ENCODE peak calls at places on chromosomes 4 and X, in nine cellular contexts. B, D, U, L, X, K, C, S and Z are unnamed samples. For H3K4me1, the result is how much of the 10 kb centered on the place peaks cover.

GRCh38 chr4:101806914-101807313 is 16.4 kb downstream of the BANK1 start:
- DNase-seq in B (no peak), D (no peak), U (no peak), L (no peak), X (no peak), K (peak), C (no peak), S (no peak), Z (no peak)

GRCh38 chr4:88745581-88746163 is 48.0 kb upstream of the NAP1L5 start:
- DNase-seq in B (no peak), D (no peak), U (no peak), L (no peak), X (no peak), K (no peak), C (no peak), S (no peak), Z (no peak)

GRCh38 chr4:188941524-188942109 is 802.4 kb downstream of the TRIML1 start:
- DNase-seq in B (no peak), D (peak), U (no peak), L (no peak), X (no peak), K (no peak), C (no peak), S (peak), Z (no peak)

GRCh38 chrX:103398321-103398937 is 22.1 kb downstream of the BEX3 start:
- DNase-seq in B (no peak), D (peak), U (no peak), L (no peak), X (no peak), K (no peak), C (no peak), S (peak), Z (no peak)

GRCh38 chrX:39167791-39168190 is 366.5 kb downstream of the MID1IP1 start:
- DNase-seq in B (no peak), D (no peak), U (no peak), L (no peak), X (no peak), K (no peak), C (no peak), S (no peak), Z (no peak)

GRCh38 chr4:26020896-26021295 is 106.9 kb downstream of the SMIM20 start:
- DNase-seq in B (no peak), D (peak), U (no peak), L (no peak), X (no peak), K (no peak), C (no peak), S (no peak), Z (no peak)

GRCh38 chrX:154082396-154083133 is 15.0 kb downstream of the MECP2 start:
- DNase-seq in B (no peak), D (peak), U (no peak), L (no peak), X (no peak), K (no peak), C (no peak), S (no peak), Z (no peak)

GRCh38 chr4:106650701-106651100 is 282.1 kb upstream of the GIMD1 start:
- DNase-seq in B (no peak), D (no peak), U (no peak), L (no peak), X (no peak), K (no peak), C (no peak), S (no peak), Z (no peak)

GRCh38 chrX:69987691-69988090 is 62.0 kb downstream of the AWAT2 start:
- DNase-seq in B (no peak), D (no peak), U (no peak), L (no peak), X (no peak), K (no peak), C (no peak), S (no peak), Z (no peak)

GRCh38 chr4:93897559-93897958 is 69.0 kb downstream of the ATOH1 start:
- DNase-seq in B (no peak), D (no peak), U (no peak), L (no peak), X (no peak), K (no peak), C (no peak), S (peak), Z (no peak)

GRCh38 chr4:6047130-6047673 is 29.0 kb upstream of the C4orf50 start:
- DNase-seq in B (no peak), D (no peak), U (no peak), L (no peak), X (peak), K (no peak), C (no peak), S (peak), Z (no peak)

GRCh38 chr4:179095585-179096228 is 1653.5 kb upstream of the AGA start:
- DNase-seq in B (no peak), D (peak), U (no peak), L (no peak), X (no peak), K (no peak), C (no peak), S (no peak), Z (peak)

GRCh38 chr4:53510981-53511380 is 80.3 kb downstream of the LNX1 start:
- DNase-seq in B (no peak), D (peak), U (no peak), L (no peak), X (no peak), K (no peak), C (no peak), S (no peak), Z (no peak)

GRCh38 chrX:133948895-133949294 is 36.5 kb downstream of the GPC3 start:
- DNase-seq in B (no peak), D (no peak), U (no peak), L (no peak), X (no peak), K (no peak), C (no peak), S (no peak), Z (no peak)

GRCh38 chr4:182533948-182534347 is 290.7 kb downstream of the TENM3 start:
- DNase-seq in B (no peak), D (peak), U (no peak), L (no peak), X (no peak), K (no peak), C (no peak), S (no peak), Z (no peak)

GRCh38 chr4:169244210-169244609 is 26.5 kb downstream of the SH3RF1 start:
- DNase-seq in B (no peak), D (no peak), U (no peak), L (no peak), X (no peak), K (no peak), C (no peak), S (no peak), Z (no peak)

GRCh38 chr4:20788266-20788665 is 88.0 kb downstream of the PACRGL start:
- DNase-seq in B (no peak), D (no peak), U (no peak), L (no peak), X (no peak), K (no peak), C (no peak), S (no peak), Z (no peak)

GRCh38 chrX:39577976-39578962 is 519.5 kb downstream of the BCOR start:
- DNase-seq in B (no peak), D (no peak), U (peak), L (peak), X (peak), K (peak), C (no peak), S (no peak), Z (no peak)

GRCh38 chrX:11470231-11470630 is 177.0 kb downstream of the AMELX start:
- DNase-seq in B (no peak), D (peak), U (no peak), L (no peak), X (no peak), K (no peak), C (no peak), S (no peak), Z (no peak)

GRCh38 chr4:119587796-119588195 is 40.8 kb downstream of the PDE5A start:
- DNase-seq in B (no peak), D (peak), U (no peak), L (no peak), X (no peak), K (no peak), C (no peak), S (no peak), Z (no peak)

GRCh38 chr4:53956454-53956853 is 108.0 kb downstream of the CHIC2 start:
- DNase-seq in B (no peak), D (no peak), U (no peak), L (no peak), X (no peak), K (no peak), C (no peak), S (no peak), Z (no peak)

GRCh38 chr4:173448557-173448918 is 49.6 kb upstream of the SCRG1 start:
- DNase-seq in B (no peak), D (peak), U (no peak), L (no peak), X (no peak), K (no peak), C (no peak), S (no peak), Z (no peak)

GRCh38 chr4:163251204-163251603 is 81.2 kb downstream of the NPY1R start:
- DNase-seq in B (no peak), D (no peak), U (no peak), L (no peak), X (no peak), K (no peak), C (no peak), S (peak), Z (no peak)

GRCh38 chrX:17373337-17373736 is 1.7 kb upstream of the NHS start:
- DNase-seq in B (no peak), D (no peak), U (no peak), L (no peak), X (no peak), K (no peak), C (no peak), S (no peak), Z (no peak)

GRCh38 chrX:29043751-29044150 is 456.5 kb downstream of the IL1RAPL1 start:
- DNase-seq in B (no peak), D (no peak), U (no peak), L (no peak), X (no peak), K (no peak), C (no peak), S (no peak), Z (no peak)

GRCh38 chr4:154741877-154742851 is 1.6 kb upstream of the LRAT start:
- DNase-seq in B (no peak), D (no peak), U (no peak), L (no peak), X (no peak), K (no peak), C (peak), S (no peak), Z (no peak)

GRCh38 chr4:26141916-26142638 is 178.7 kb upstream of the RBPJ start:
- DNase-seq in B (peak), D (peak), U (peak), L (peak), X (peak), K (peak), C (no peak), S (no peak), Z (peak)

GRCh38 chrX:105134273-105134672 is 86.2 kb downstream of the TEX13A start:
- DNase-seq in B (no peak), D (no peak), U (no peak), L (no peak), X (no peak), K (no peak), C (no peak), S (no peak), Z (no peak)

GRCh38 chr4:145920205-145920604 is 18.4 kb downstream of the ZNF827 start:
- DNase-seq in B (no peak), D (peak), U (no peak), L (no peak), X (no peak), K (no peak), C (no peak), S (no peak), Z (no peak)

GRCh38 chr4:99821918-99822503 is 5.4 kb downstream of the DAPP1 start:
- DNase-seq in B (no peak), D (no peak), U (no peak), L (no peak), X (no peak), K (no peak), C (no peak), S (no peak), Z (no peak)

GRCh38 chrX:46268429-46268828 is 276.8 kb downstream of the ZNF674 start:
- DNase-seq in B (no peak), D (no peak), U (no peak), L (no peak), X (no peak), K (no peak), C (no peak), S (peak), Z (no peak)

GRCh38 chr4:48939785-48940184 is 33.2 kb upstream of the OCIAD2 start:
- DNase-seq in B (no peak), D (peak), U (no peak), L (no peak), X (no peak), K (no peak), C (no peak), S (no peak), Z (peak)

GRCh38 chr4:112521123-112522116 is 5.4 kb upstream of the NEUROG2 start:
- DNase-seq in B (no peak), D (no peak), U (no peak), L (no peak), X (no peak), K (no peak), C (peak), S (no peak), Z (no peak)

GRCh38 chr4:159429693-159430035 is 326.8 kb downstream of the RAPGEF2 start:
- DNase-seq in B (no peak), D (no peak), U (no peak), L (no peak), X (no peak), K (no peak), C (no peak), S (no peak), Z (no peak)

GRCh38 chr4:88803600-88804096 is 106.0 kb upstream of the NAP1L5 start:
- DNase-seq in B (peak), D (peak), U (peak), L (peak), X (no peak), K (no peak), C (no peak), S (no peak), Z (peak)

GRCh38 chr4:53682196-53682595 is 90.9 kb upstream of the LNX1 start:
- DNase-seq in B (no peak), D (peak), U (no peak), L (no peak), X (no peak), K (no peak), C (no peak), S (no peak), Z (no peak)

GRCh38 chrX:150365051-150365952 is 2.2 kb downstream of the MAMLD1 start:
- DNase-seq in B (peak), D (peak), U (peak), L (peak), X (peak), K (no peak), C (peak), S (peak), Z (peak)

GRCh38 chr4:123529278-123529568 is 132.6 kb downstream of the SPRY1 start:
- DNase-seq in B (no peak), D (no peak), U (no peak), L (no peak), X (no peak), K (no peak), C (no peak), S (no peak), Z (no peak)
- TF ChIP-seq CTCF in B (no peak), D (no peak), U (no peak), L (no peak), X (no peak), K (no peak), C (no peak), S (no peak), Z (no peak)

GRCh38 chr4:38686682-38687081 is 22.7 kb downstream of the KLF3 start:
- DNase-seq in B (no peak), D (no peak), U (no peak), L (no peak), X (no peak), K (no peak), C (no peak), S (no peak), Z (no peak)
- H3K4me1 ChIP-seq in B (under half), D (under half), U (under half), L (under half), X (under half), K (under half), C (under half), S (under half), Z (half or more)

DNA sequence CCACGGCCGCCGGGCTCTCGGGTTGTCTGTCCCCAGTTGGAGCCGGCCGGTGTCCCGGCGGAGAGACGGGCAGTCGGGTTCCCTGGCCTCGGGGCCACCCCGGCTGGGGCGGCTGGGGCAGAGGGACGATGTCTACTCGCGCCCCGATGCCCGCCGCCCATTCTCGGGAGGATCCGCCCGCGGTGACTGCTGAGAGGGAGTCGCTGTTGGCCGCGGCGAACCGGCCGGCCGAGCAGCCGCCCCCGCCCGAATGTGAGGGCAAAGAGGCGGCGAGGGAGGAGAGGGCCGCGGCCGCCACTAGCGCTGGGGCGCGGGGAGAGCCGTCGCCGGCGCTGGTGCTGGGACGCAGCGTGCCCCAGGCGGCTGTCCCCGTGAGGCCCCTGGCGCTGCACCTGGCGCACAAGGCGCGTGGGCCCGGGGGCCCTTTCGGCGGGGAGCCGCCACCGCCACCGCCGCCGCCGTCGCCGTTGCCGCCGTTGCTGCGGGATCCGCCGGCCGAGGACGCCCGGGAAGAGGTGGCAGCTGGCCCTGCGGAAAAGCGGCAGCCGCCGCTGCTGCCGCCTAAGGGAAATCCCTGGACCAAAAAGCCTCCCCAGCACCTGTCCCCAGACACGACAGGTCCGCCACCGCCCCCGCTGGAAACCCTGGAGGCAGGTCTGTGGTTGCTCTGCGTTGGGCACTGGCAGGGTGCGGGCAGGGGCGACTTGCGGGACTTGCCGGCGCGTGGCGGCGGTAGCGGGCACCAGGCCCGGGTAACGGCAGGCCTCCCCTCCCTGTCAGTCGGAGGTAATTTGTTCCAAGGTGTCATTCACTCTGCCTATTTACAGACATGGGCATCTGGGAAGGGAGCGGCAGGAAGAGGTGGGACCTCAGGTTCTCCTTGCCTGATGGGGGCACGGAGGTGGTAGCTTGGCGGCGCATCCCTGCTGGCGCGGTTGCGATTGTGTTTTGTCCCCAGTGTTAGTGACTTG is 739 bp downstream of the LARP1B start:
- DNase-seq in B (peak), D (peak), U (peak), L (peak), X (peak), K (peak), C (no peak), S (peak), Z (peak)
- TF ChIP-seq POLR2A in B (no peak), D (no peak), U (no peak), L (peak), X (no peak), K (peak), C (no peak), S (no peak), Z (no peak)

GRCh38 chrX:108590496-108590895 is 145.9 kb downstream of the IRS4 start:
- DNase-seq in B (no peak), D (peak), U (no peak), L (no peak), X (no peak), K (no peak), C (no peak), S (no peak), Z (no peak)

GRCh38 chrX:108582151-108582550 is 142.5 kb downstream of the COL4A5 start:
- DNase-seq in B (no peak), D (no peak), U (no peak), L (no peak), X (no peak), K (no peak), C (no peak), S (no peak), Z (no peak)

DNA sequence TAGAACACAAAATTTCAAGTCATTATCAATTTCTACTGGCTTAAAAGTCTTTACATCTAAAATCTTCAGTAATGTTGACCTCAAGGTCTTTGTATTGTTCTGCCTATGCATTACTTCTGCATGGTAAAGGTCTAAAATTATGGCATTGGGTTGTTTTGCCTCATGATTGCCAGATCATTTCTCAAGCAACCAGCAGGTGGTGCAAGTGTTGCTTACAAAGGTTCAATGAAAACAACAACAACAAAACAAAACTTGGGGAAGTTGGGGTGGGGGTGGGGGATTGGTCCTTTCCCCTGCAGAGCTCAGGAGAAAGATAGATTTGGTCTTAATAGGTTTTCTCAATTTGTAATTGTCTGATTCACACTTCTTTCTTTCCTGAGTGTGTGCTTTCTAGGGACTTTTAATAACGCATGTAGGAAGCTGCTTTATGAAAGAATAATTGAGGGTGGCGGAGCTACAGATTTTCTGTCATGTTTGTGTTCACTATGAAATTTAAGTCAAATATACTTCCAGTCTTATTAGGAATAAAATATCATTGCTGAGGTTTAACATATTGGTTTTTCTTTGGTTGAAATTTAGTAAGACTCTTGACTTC is 145.1 kb downstream of the COL4A5 start:
- DNase-seq in B (no peak), D (no peak), U (no peak), L (no peak), X (no peak), K (no peak), C (no peak), S (peak), Z (no peak)
- TF ChIP-seq CTCF in B (no peak), D (peak), U (no peak), L (peak), X (no peak), K (no peak), C (no peak), S (peak), Z (no peak)

GRCh38 chr4:56752985-56753384 is 68.5 kb downstream of the SPINK2 start:
- DNase-seq in B (no peak), D (no peak), U (no peak), L (peak), X (no peak), K (no peak), C (no peak), S (peak), Z (no peak)
- H3K4me1 ChIP-seq in B (under half), D (under half), U (under half), L (under half), X (under half), K (under half), C (under half), S (under half), Z (under half)

GRCh38 chrX:7146026-7146702 is 1.3 kb upstream of the STS start:
- DNase-seq in B (no peak), D (no peak), U (no peak), L (no peak), X (no peak), K (no peak), C (no peak), S (no peak), Z (no peak)

GRCh38 chrX:7147431-7147977 is at the start of gene STS:
- DNase-seq in B (peak), D (peak), U (peak), L (peak), X (peak), K (peak), C (no peak), S (no peak), Z (peak)

GRCh38 chrX:7145454-7145853 is 2.1 kb upstream of the STS start:
- DNase-seq in B (no peak), D (peak), U (no peak), L (no peak), X (no peak), K (no peak), C (no peak), S (no peak), Z (no peak)

GRCh38 chrX:7147978-7148824 is at the start of gene PUDP:
- DNase-seq in B (peak), D (peak), U (peak), L (peak), X (peak), K (peak), C (peak), S (peak), Z (peak)

GRCh38 chrX:7146703-7147430 is 645 bp upstream of the STS start:
- DNase-seq in B (no peak), D (no peak), U (peak), L (peak), X (peak), K (peak), C (no peak), S (no peak), Z (no peak)
- TF ChIP-seq POLR2A in B (no peak), D (no peak), U (no peak), L (no peak), X (no peak), K (no peak), C (no peak), S (no peak), Z (no peak)